ENCODE peak calls at places on chromosomes 2 and 18, in eight cellular contexts. K, X, F, I, Z, Y, T and B are unnamed samples.

GRCh38 chr2:20421336-20421987 is 25.4 kb upstream of the RHOB start:
- DNase-seq in Y (no peak), T (no peak), F (no peak), K (no peak), X (no peak), I (no peak), Z (no peak), B (peak)

GRCh38 chr2:45132551-45132950 is 123.3 kb upstream of the SIX2 start:
- DNase-seq in F (no peak), T (no peak), X (no peak), I (no peak), Z (no peak), K (no peak), Y (no peak), B (no peak)

GRCh38 chr2:10043906-10044601 is 704 bp downstream of the KLF11 start:
- DNase-seq in K (peak), Z (peak), F (peak), I (peak), X (peak), T (peak), Y (peak), B (peak)

GRCh38 chr2:81495556-81495955 is 1191.0 kb upstream of the LRRTM1 start:
- DNase-seq in Y (no peak), K (no peak), T (no peak), F (no peak), I (no peak), Z (no peak), X (no peak), B (no peak)

GRCh38 chr18:67525328-67526110 is 9.0 kb upstream of the DSEL start:
- DNase-seq in Z (peak), I (peak), T (peak), K (no peak), Y (peak), F (peak), X (no peak), B (peak)

GRCh38 chr2:101625387-101625786 is 72.1 kb upstream of the MAP4K4 start:
- DNase-seq in I (no peak), T (no peak), X (no peak), Z (peak), F (no peak), Y (no peak), K (no peak), B (no peak)

GRCh38 chr2:215269397-215270117 is 42.3 kb upstream of the ATIC start:
- DNase-seq in T (peak), K (peak), I (peak), Y (peak), Z (peak), F (peak), X (no peak), B (peak)

GRCh38 chr18:48933578-48934399 is 17.0 kb downstream of the SMAD7 start:
- DNase-seq in F (no peak), Y (no peak), Z (no peak), T (no peak), K (no peak), X (peak), I (no peak), B (no peak)

GRCh38 chr2:65374555-65374954 is 57.8 kb downstream of the SPRED2 start:
- DNase-seq in K (no peak), X (no peak), T (no peak), I (no peak), Z (no peak), F (no peak), Y (no peak), B (no peak)

GRCh38 chr2:118386636-118387302 is 298.5 kb downstream of the INSIG2 start:
- DNase-seq in K (peak), F (no peak), I (peak), T (no peak), Y (peak), X (no peak), Z (peak), B (no peak)

GRCh38 chr2:28716265-28716865 is 35.3 kb upstream of the PPP1CB start:
- DNase-seq in I (peak), Y (peak), X (no peak), Z (peak), F (peak), K (peak), T (peak), B (peak)

GRCh38 chr2:239263937-239264837 is 136.6 kb downstream of the HDAC4 start:
- DNase-seq in Y (no peak), K (no peak), Z (peak), T (peak), I (peak), X (peak), F (no peak), B (peak)

GRCh38 chr2:164992818-164993217 is 37.5 kb upstream of the SLC38A11 start:
- DNase-seq in Y (peak), I (peak), F (peak), T (no peak), Z (peak), X (no peak), K (peak), B (peak)

GRCh38 chr2:233062946-233063268 is 2.8 kb downstream of the INPP5D start:
- DNase-seq in K (no peak), Y (no peak), I (no peak), F (no peak), X (peak), T (no peak), Z (no peak), B (no peak)

GRCh38 chr2:233060500-233061006 is 411 bp downstream of the INPP5D start:
- DNase-seq in T (no peak), F (no peak), I (no peak), Z (no peak), K (no peak), X (peak), Y (no peak), B (no peak)

GRCh38 chr2:233061007-233061590 is 957 bp downstream of the INPP5D start:
- DNase-seq in I (no peak), T (no peak), Z (no peak), F (no peak), X (peak), Y (no peak), K (no peak), B (no peak)

GRCh38 chr2:233062447-233062842 is 2.3 kb downstream of the INPP5D start:
- DNase-seq in Z (no peak), Y (no peak), F (no peak), T (no peak), K (no peak), I (no peak), X (no peak), B (no peak)

GRCh38 chr2:233061591-233062446 is 1.7 kb downstream of the INPP5D start:
- DNase-seq in I (peak), X (peak), F (no peak), K (no peak), T (peak), Y (no peak), Z (peak), B (peak)
- TF ChIP-seq CTCF in I (peak), X (peak), F (peak), K (peak), T (peak), Y (peak), Z (peak), B (peak)

GRCh38 chr2:222290691-222291484 is 7.9 kb downstream of the PAX3 start:
- DNase-seq in F (peak), I (peak), K (no peak), X (no peak), T (no peak), Y (no peak), Z (peak), B (no peak)
- H3K4me3 ChIP-seq in F (peak), I (peak), K (no peak), X (no peak), T (peak), Y (no peak), Z (peak), B (no peak)

GRCh38 chr2:136932700-136933099 is 167.4 kb downstream of the THSD7B start:
- DNase-seq in K (no peak), I (no peak), Z (no peak), X (no peak), Y (no peak), F (no peak), T (no peak), B (peak)
- TF ChIP-seq CTCF in K (peak), I (peak), Z (peak), X (peak), Y (no peak), F (peak), T (no peak), B (peak)

GRCh38 chr2:201909348-201909747 is 103.0 kb downstream of the CDK15 start:
- DNase-seq in X (no peak), K (no peak), I (peak), Z (peak), F (peak), T (no peak), Y (peak), B (peak)
- H3K4me3 ChIP-seq in X (no peak), K (no peak), I (no peak), Z (peak), F (no peak), T (no peak), Y (peak), B (no peak)

DNA sequence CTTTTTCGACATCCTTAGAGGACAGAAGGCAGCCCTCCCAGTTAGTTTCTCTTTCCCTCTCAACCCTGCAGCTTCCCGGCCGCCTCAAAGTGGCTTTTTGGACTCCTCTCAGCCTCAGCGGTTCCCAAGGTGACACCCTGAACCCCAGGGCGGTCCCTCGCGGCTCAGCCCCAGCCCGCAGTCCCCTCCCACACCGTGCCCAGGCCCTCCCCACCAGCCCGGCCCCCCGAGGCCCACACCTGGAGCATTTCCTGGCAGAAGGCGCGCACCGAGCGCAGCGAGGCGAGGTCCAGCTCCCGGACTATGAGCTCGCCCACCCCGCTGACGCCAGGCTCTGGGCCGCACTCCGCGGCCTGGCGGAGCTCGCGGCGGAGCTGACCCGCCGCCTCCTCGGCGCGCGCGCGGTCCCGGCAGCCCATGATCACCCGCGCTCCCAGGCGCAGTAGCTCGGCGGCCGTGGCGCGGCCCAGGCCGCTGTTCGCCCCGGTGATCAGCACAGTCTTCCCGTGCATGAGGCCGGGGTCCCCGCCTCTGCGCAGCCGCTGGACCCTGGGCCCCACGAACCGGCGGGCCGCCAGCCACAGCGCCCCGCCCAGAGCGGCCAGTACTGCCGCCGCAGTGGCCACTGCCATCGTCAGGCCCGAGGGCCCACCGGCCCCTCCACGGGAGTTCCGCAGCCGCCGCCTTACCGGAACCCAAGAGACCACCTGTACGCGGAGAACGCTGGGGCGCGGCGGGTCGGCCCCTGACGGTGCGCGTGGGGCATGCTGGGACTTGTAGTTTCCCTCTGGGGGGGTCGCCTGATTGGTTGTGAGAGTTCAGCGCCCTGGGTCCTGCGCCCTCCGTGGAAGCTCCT is at the start of gene RDH14:
- DNase-seq in K (peak), I (peak), Y (peak), F (peak), T (peak), X (peak), Z (peak), B (peak)
- TF ChIP-seq CTCF in K (no peak), I (no peak), Y (no peak), F (no peak), T (no peak), X (peak), Z (no peak), B (no peak)

DNA sequence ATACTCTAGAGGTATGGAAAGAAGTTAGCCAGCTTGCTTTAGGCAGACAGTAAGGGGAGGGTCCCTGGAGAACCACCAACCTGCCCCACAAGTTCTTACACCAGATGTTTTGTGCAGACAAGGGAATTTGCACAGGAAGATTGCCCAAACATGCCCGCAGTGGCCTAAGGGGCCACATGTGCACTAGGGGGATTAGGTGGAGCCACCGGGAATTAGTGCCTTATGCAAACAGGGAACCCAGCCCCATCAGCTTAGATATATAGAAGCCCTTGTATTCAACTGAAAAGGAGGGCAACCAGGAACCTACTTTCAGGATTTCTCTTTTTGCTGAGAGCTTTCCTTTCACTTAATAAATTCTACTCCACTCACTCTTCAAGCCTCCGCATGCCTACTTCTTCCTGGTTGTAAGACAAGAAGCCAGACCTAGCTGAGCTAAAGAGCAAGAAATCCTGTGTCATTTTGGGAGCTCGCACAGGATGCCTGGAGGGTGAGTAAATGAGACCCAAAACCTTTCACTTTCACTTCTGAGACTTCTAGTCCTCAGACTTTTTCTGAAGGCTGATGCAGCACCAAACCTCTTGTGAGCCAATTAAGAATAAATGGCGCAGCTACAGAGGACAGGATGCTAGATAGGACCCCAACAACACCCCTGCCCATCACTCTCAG is 146.3 kb downstream of the GCA start:
- DNase-seq in I (no peak), T (no peak), F (no peak), K (no peak), X (no peak), Y (no peak), Z (no peak), B (no peak)
- H3K4me3 ChIP-seq in I (no peak), T (no peak), F (no peak), K (no peak), X (no peak), Y (no peak), Z (no peak), B (no peak)

GRCh38 chr2:3462493-3463104 is 56.7 kb downstream of the ADI1 start:
- DNase-seq in T (peak), F (no peak), K (no peak), I (no peak), Y (no peak), Z (no peak), X (no peak), B (no peak)
- TF ChIP-seq CTCF in T (no peak), F (no peak), K (no peak), I (no peak), Y (no peak), Z (no peak), X (peak), B (no peak)

GRCh38 chr2:98658816-98659486 is 50.6 kb downstream of the UNC50 start:
- DNase-seq in I (no peak), Z (no peak), F (no peak), X (no peak), Y (no peak), K (no peak), T (no peak), B (no peak)

GRCh38 chr2:98650998-98651397 is 42.6 kb downstream of the UNC50 start:
- DNase-seq in T (no peak), Z (no peak), Y (no peak), X (no peak), K (no peak), F (no peak), I (no peak), B (no peak)

GRCh38 chr2:98654702-98655488 is 46.5 kb downstream of the UNC50 start:
- DNase-seq in Y (no peak), I (no peak), F (no peak), T (no peak), K (no peak), X (no peak), Z (no peak), B (no peak)

GRCh38 chr2:98656800-98657199 is 48.4 kb downstream of the UNC50 start:
- DNase-seq in F (no peak), Y (no peak), Z (no peak), K (no peak), T (no peak), X (no peak), I (no peak), B (no peak)
- H3K4me3 ChIP-seq in F (no peak), Y (no peak), Z (no peak), K (no peak), T (no peak), X (no peak), I (no peak), B (no peak)

GRCh38 chr2:116952254-116952653 is 862.2 kb upstream of the DDX18 start:
- DNase-seq in I (no peak), T (no peak), X (no peak), K (no peak), Z (no peak), F (no peak), Y (no peak), B (no peak)
- TF ChIP-seq CTCF in I (peak), T (no peak), X (no peak), K (no peak), Z (no peak), F (peak), Y (no peak), B (no peak)